ENCODE peak calls at places on chromosome 7, in eight cellular contexts. R is AG04449, H is neuronal stem cell, M is right cardiac atrium, K is endodermal cell, P is OCI-LY7, G is heart right ventricle, F is Panc1. O is an unnamed sample.

GRCh38 chr7:117592011-117592635 is 112.3 kb downstream of the CFTR start:
- DNase-seq in P (no peak), G (no peak), K (no peak), R (no peak), H (no peak), M (no peak), F (no peak), O (no peak)

GRCh38 chr7:149202831-149203231 is 7.5 kb downstream of the ZNF282 start:
- DNase-seq in P (no peak), H (no peak), K (no peak), R (no peak), M (no peak), G (peak), F (no peak), O (no peak)

GRCh38 chr7:16740623-16740953 is 13.0 kb upstream of the TSPAN13 start:
- DNase-seq in F (no peak), K (no peak), M (no peak), R (no peak), P (no peak), H (no peak), G (no peak), O (no peak)

GRCh38 chr7:74362262-74362661 is 73.1 kb downstream of the CLIP2 start:
- DNase-seq in K (no peak), H (no peak), R (no peak), P (no peak), F (no peak), G (no peak), M (no peak), O (no peak)

GRCh38 chr7:102989161-102989560 is 76.4 kb downstream of the LRRC17 start:
- DNase-seq in P (no peak), G (no peak), H (no peak), R (no peak), F (no peak), M (no peak), K (no peak), O (peak)

GRCh38 chr7:73606801-73607691 is 17.3 kb downstream of the MLXIPL start:
- DNase-seq in H (peak), F (no peak), G (peak), R (no peak), P (peak), K (peak), M (peak), O (peak)

GRCh38 chr7:17183630-17184328 is 114.7 kb upstream of the AHR start:
- DNase-seq in R (no peak), H (no peak), K (no peak), M (no peak), G (no peak), P (no peak), F (no peak), O (peak)

GRCh38 chr7:98133181-98133580 is 26.5 kb downstream of the LMTK2 start:
- DNase-seq in F (no peak), P (peak), G (no peak), R (no peak), M (no peak), K (no peak), H (no peak), O (peak)

GRCh38 chr7:7720193-7720592 is 1.8 kb upstream of the RPA3 start:
- DNase-seq in H (no peak), K (no peak), R (no peak), G (no peak), M (no peak), P (no peak), F (no peak), O (no peak)
- H3K4me3 ChIP-seq in H (no peak), K (no peak), R (no peak), G (no peak), M (no peak), P (no peak), F (no peak), O (no peak)

GRCh38 chr7:18495412-18496335 is at the start of gene HDAC9:
- DNase-seq in K (peak), H (peak), F (no peak), G (peak), R (no peak), P (peak), M (peak), O (peak)

GRCh38 chr7:18497800-18498199 is 2.3 kb downstream of the HDAC9 start:
- DNase-seq in P (no peak), F (no peak), R (no peak), H (no peak), G (no peak), K (no peak), M (no peak), O (no peak)

GRCh38 chr7:18496336-18496700 is 769 bp downstream of the HDAC9 start:
- DNase-seq in F (no peak), M (no peak), P (no peak), G (no peak), K (no peak), R (no peak), H (no peak), O (peak)

GRCh38 chr7:18498327-18498726 is 2.8 kb downstream of the HDAC9 start:
- DNase-seq in H (no peak), F (no peak), G (no peak), M (no peak), P (peak), K (no peak), R (no peak), O (no peak)

GRCh38 chr7:18497082-18497481 is 1.5 kb downstream of the HDAC9 start:
- DNase-seq in K (no peak), H (no peak), F (no peak), M (no peak), P (no peak), G (no peak), R (no peak), O (no peak)
- H3K4me3 ChIP-seq in K (no peak), H (no peak), F (peak), M (peak), P (peak), G (peak), R (peak), O (no peak)

DNA sequence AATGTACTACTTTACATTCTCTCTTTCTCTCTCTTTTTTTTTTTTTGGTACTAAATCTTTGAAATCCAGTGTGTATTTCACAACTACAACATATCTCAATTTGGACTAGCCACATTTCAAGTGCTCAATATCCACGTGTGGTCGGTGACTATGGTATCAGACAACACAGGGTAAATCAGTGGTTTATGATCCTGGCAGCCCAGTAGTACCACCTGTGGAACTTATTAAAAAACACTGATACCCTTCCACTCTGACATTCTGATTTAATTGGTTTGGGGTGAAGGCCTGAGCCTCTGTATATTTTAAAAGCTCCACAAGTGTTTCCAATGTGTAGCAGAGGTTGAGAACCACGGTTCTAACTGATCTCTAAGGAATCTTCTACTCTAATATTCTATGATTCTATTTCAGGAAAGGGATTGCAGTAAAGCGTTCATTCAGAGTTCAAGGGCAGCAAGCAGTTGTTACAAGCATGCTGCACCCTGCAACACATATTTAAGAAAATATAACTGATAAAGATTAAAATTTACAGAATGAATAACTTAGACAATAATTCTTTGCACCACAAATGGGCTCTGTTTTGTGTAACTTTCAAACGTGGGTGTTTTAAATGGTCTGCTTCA is 5.1 kb downstream of the CREB5 start:
- DNase-seq in P (no peak), K (no peak), G (no peak), F (no peak), H (no peak), M (no peak), R (no peak), O (no peak)
- H3K4me3 ChIP-seq in P (no peak), K (no peak), G (no peak), F (no peak), H (no peak), M (no peak), R (no peak), O (no peak)

GRCh38 chr7:45069444-45070253 is 19.1 kb downstream of the NACAD start:
- DNase-seq in K (no peak), P (no peak), R (no peak), G (no peak), F (no peak), H (no peak), M (no peak), O (no peak)

GRCh38 chr7:45067582-45067981 is 21.2 kb downstream of the NACAD start:
- DNase-seq in F (no peak), R (no peak), M (no peak), P (no peak), H (no peak), K (no peak), G (no peak), O (no peak)

GRCh38 chr7:45070254-45070642 is 18.5 kb downstream of the NACAD start:
- DNase-seq in R (no peak), H (no peak), K (no peak), M (no peak), F (no peak), P (no peak), G (no peak), O (no peak)

GRCh38 chr7:45066409-45066808 is 22.4 kb downstream of the NACAD start:
- DNase-seq in R (no peak), P (no peak), G (no peak), H (no peak), M (no peak), F (no peak), K (no peak), O (no peak)

GRCh38 chr7:45068236-45069023 is 20.3 kb downstream of the NACAD start:
- DNase-seq in G (no peak), M (no peak), R (no peak), F (no peak), P (no peak), H (no peak), K (no peak), O (no peak)
- H3K4me3 ChIP-seq in G (no peak), M (no peak), R (no peak), F (no peak), P (no peak), H (peak), K (no peak), O (no peak)

DNA sequence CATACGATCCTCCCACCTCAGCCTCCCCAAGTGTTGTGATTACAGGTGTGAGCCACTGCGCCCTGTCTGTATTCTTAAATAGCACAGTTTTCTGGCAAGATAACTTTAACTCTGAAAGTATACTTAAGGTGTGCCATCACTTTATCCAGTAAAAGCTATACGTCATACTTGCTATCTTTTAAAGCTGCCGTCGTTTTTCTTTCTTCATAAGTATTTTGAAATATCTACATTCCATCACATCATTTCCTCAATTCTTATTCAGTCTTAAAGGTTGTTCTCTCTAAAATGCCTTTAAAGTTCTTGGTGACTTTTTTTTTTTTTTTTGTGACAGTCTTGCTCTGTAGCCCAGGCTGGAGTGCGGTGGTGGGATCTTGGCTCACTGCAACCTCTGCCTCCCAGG is 34.7 kb downstream of the PTPN12 start:
- DNase-seq in G (no peak), P (no peak), M (no peak), R (no peak), F (no peak), K (no peak), H (no peak), O (no peak)
- H3K4me3 ChIP-seq in G (no peak), P (no peak), M (no peak), R (no peak), F (no peak), K (no peak), H (no peak), O (no peak)

GRCh38 chr7:6531492-6532279 is 19.6 kb downstream of the GRID2IP start:
- DNase-seq in F (no peak), H (no peak), R (no peak), G (no peak), P (no peak), M (no peak), K (peak), O (no peak)

GRCh38 chr7:6536899-6537298 is 14.4 kb downstream of the GRID2IP start:
- DNase-seq in M (no peak), G (no peak), P (no peak), K (peak), F (no peak), H (no peak), R (no peak), O (peak)

GRCh38 chr7:6532516-6532915 is 18.7 kb downstream of the GRID2IP start:
- DNase-seq in R (no peak), K (peak), H (no peak), G (no peak), P (no peak), M (no peak), F (no peak), O (no peak)

GRCh38 chr7:6533893-6534804 is 17.1 kb downstream of the GRID2IP start:
- DNase-seq in H (no peak), F (no peak), G (no peak), K (no peak), M (no peak), R (no peak), P (no peak), O (no peak)

DNA sequence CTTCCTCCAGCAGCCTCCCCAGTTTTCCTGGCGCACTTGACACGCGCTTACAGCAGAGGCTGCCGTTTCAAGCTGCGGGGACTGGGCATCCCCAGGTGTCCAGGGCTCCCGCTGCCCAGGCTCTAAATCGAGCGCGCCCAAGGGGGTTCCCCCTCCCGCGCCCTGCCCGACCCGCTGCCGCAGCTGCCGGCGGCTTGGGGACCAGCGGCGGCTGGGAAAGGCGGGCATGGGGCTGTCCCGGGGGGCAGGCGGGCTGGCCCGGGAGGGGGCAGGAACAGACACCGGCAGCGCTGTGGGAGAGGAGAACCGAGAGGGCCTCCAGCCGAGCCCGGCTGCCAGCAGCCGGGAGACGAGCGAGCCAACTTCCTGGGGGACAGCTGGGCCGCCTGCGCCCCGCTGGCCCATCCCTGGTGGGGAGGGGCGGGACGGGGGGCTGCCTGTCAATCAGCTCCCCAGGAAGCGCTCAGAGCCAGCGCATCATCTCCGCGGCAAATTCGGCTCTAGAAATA is 14.9 kb downstream of the GRID2IP start:
- DNase-seq in R (no peak), K (peak), G (no peak), F (no peak), H (no peak), P (no peak), M (no peak), O (no peak)
- H3K4me3 ChIP-seq in R (no peak), K (peak), G (peak), F (peak), H (peak), P (no peak), M (peak), O (peak)

GRCh38 chr7:151457534-151457933 is 17.6 kb upstream of the CRYGN start:
- DNase-seq in M (no peak), F (no peak), K (peak), H (no peak), P (no peak), R (no peak), G (no peak), O (no peak)

GRCh38 chr7:151461096-151461941 is 21.4 kb upstream of the CRYGN start:
- DNase-seq in G (no peak), M (no peak), R (no peak), K (peak), P (no peak), H (no peak), F (no peak), O (no peak)

GRCh38 chr7:151460474-151460855 is 20.5 kb upstream of the CRYGN start:
- DNase-seq in M (peak), H (no peak), R (no peak), P (no peak), F (no peak), K (peak), G (no peak), O (no peak)

GRCh38 chr7:151461942-151462230 is 21.9 kb upstream of the CRYGN start:
- DNase-seq in H (no peak), G (no peak), P (no peak), F (no peak), R (no peak), K (peak), M (no peak), O (no peak)

GRCh38 chr7:151459726-151460473 is 20.0 kb upstream of the CRYGN start:
- DNase-seq in G (peak), K (peak), H (peak), F (peak), P (no peak), M (peak), R (peak), O (peak)
- H3K4me3 ChIP-seq in G (peak), K (no peak), H (no peak), F (peak), P (no peak), M (no peak), R (peak), O (peak)

DNA sequence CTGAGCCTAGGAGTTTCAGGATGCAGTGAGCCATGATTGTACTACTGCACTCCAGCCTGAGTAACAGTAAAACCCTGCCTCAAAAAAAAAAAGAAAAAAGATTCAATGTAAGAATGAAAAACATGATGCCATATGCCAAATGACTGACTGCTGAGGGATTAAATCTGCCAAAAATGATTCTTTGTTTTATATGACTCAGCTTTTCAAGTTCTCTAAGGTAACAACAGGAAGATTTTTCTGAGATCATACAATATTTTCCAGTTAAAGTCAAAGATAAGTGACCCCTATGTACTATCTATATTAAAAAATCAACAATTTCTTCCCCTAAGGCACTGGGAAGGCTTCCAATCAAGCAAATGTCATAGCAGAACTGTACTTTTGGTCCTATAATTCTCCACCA is 271.2 kb upstream of the IMMP2L start:
- DNase-seq in R (no peak), G (no peak), M (no peak), K (no peak), P (no peak), H (no peak), F (no peak), O (peak)
- H3K4me3 ChIP-seq in R (no peak), G (no peak), M (no peak), K (no peak), P (no peak), H (no peak), F (no peak), O (no peak)

DNA sequence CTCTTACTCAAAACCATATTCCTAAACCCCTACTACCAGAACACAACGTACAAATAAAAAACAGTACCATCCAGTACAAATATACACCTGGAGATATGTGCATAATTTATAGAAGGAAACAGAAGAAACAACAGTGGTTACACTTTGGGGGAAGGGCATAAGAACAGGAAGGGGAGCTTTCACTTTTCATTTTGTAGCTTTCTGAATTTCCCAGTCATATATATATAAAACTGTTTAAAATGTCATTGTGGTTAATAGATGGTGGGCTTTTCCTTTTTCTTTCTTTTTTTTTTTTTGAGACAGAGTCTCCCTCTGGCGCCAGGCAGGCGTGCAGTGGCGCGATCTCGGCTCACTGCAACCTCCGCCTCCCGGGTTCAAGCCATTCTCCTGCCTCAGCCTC is 47.2 kb downstream of the MALSU1 start:
- DNase-seq in P (peak), G (no peak), K (no peak), M (no peak), H (no peak), F (no peak), R (no peak), O (no peak)
- H3K4me3 ChIP-seq in P (peak), G (peak), K (no peak), M (no peak), H (no peak), F (no peak), R (no peak), O (no peak)

O was measured in choroid plexus epithelial cell.